ENCODE peak calls at places on chromosomes 5 and 9, in seven cellular contexts. C, J, O, I, U, K and V are unnamed samples.

GRCh38 chr9:36136277-36136893 is at the start of gene GLIPR2:
- DNase-seq in C (peak; percentile 80), O (peak; percentile 59), U (peak; percentile 79), J (peak; percentile 77), I (no peak), K (no peak), V (peak; percentile 65)

GRCh38 chr9:15837079-15837679 is 284.3 kb downstream of the CCDC171 start:
- DNase-seq in J (peak; percentile 67), C (peak; percentile 57), U (peak; percentile 56), O (peak; percentile 10), K (peak; percentile 12), I (no peak), V (peak; percentile 65)

GRCh38 chr5:191949-192690 is 825 bp downstream of the LRRC14B start:
- DNase-seq in I (no peak), J (no peak), O (no peak), U (no peak), C (no peak), K (no peak), V (no peak)

GRCh38 chr5:88680253-88681132 is 202.5 kb downstream of the MEF2C start:
- DNase-seq in C (peak; percentile 54), O (peak; percentile 25), I (no peak), U (peak; percentile 80), J (peak; percentile 53), K (no peak), V (peak; percentile 14)

GRCh38 chr9:95623614-95624013 is 106.8 kb upstream of the PTCH1 start:
- DNase-seq in O (no peak), K (no peak), I (no peak), U (no peak), J (peak; percentile 28), C (peak; percentile 17), V (no peak)

GRCh38 chr5:145160679-145161078 is 674.5 kb downstream of the PRELID2 start:
- DNase-seq in J (no peak), K (no peak), I (no peak), C (no peak), O (no peak), U (no peak), V (no peak)

GRCh38 chr5:152376871-152377270 is 28.2 kb downstream of the NMUR2 start:
- DNase-seq in C (no peak), I (no peak), K (no peak), U (no peak), J (no peak), O (no peak), V (no peak)

GRCh38 chr9:115158666-115159481 is 40.9 kb upstream of the TNC start:
- DNase-seq in K (no peak), C (peak; percentile 61), O (no peak), I (no peak), U (no peak), J (peak; percentile 50), V (peak; percentile 78)

GRCh38 chr5:2283481-2284045 is 400.8 kb upstream of the IRX4 start:
- DNase-seq in C (no peak), K (no peak), O (no peak), I (no peak), J (no peak), U (no peak), V (no peak)

GRCh38 chr9:38142201-38142600 is 73.2 kb upstream of the SHB start:
- DNase-seq in J (peak; percentile 84), U (no peak), O (no peak), C (peak; percentile 30), I (no peak), K (no peak), V (peak; percentile 77)

GRCh38 chr9:16421534-16421933 is 448.9 kb downstream of the BNC2 start:
- DNase-seq in K (no peak), J (peak; percentile 48), I (no peak), U (peak; percentile 13), C (no peak), O (no peak), V (peak; percentile 24)

GRCh38 chr5:41794478-41794877 is 75.7 kb downstream of the OXCT1 start:
- DNase-seq in C (peak; percentile 92), U (no peak), J (peak; percentile 94), O (no peak), I (no peak), K (peak; percentile 70), V (peak; percentile 98)